ENCODE peak calls at places on chromosomes 7 and 10, in nine cellular contexts. One of them, this sample, is unnamed. For H3K9me3, the result is how much of the 10 kb centered on the place peaks cover.

GRCh38 chr10:77090381-77091356 is 546.9 kb downstream of the KCNMA1 start:
- DNase-seq in tibial artery: no peak
- DNase-seq in cardiac muscle cell: no peak
- DNase-seq in left lung: no peak
- DNase-seq in AG04450: no peak
- DNase-seq in HCT116: no peak
- DNase-seq in lower lobe of right lung: no peak
- DNase-seq in left ventricle myocardium inferior: no peak
- DNase-seq in fibroblast of lung: peak
- DNase-seq in this sample: no peak

GRCh38 chr7:7698930-7699329 is 19.5 kb downstream of the RPA3 start:
- DNase-seq in tibial artery: no peak
- DNase-seq in cardiac muscle cell: no peak
- DNase-seq in left lung: no peak
- DNase-seq in AG04450: no peak
- DNase-seq in HCT116: no peak
- DNase-seq in lower lobe of right lung: no peak
- DNase-seq in left ventricle myocardium inferior: peak
- DNase-seq in fibroblast of lung: no peak
- DNase-seq in this sample: no peak

GRCh38 chr10:6176691-6177231 is 26.0 kb upstream of the PFKFB3 start:
- DNase-seq in tibial artery: no peak
- DNase-seq in cardiac muscle cell: no peak
- DNase-seq in left lung: no peak
- DNase-seq in AG04450: no peak
- DNase-seq in HCT116: no peak
- DNase-seq in lower lobe of right lung: no peak
- DNase-seq in left ventricle myocardium inferior: no peak
- DNase-seq in fibroblast of lung: peak
- DNase-seq in this sample: no peak

GRCh38 chr10:29473411-29474100 is 161.2 kb downstream of the SVIL start:
- DNase-seq in tibial artery: no peak
- DNase-seq in cardiac muscle cell: no peak
- DNase-seq in left lung: no peak
- DNase-seq in AG04450: no peak
- DNase-seq in HCT116: no peak
- DNase-seq in lower lobe of right lung: no peak
- DNase-seq in left ventricle myocardium inferior: no peak
- DNase-seq in fibroblast of lung: peak
- DNase-seq in this sample: no peak

GRCh38 chr10:58531084-58531695 is 18.5 kb downstream of the BICC1 start:
- DNase-seq in tibial artery: peak
- DNase-seq in cardiac muscle cell: peak
- DNase-seq in left lung: no peak
- DNase-seq in AG04450: no peak
- DNase-seq in HCT116: peak
- DNase-seq in lower lobe of right lung: no peak
- DNase-seq in left ventricle myocardium inferior: no peak
- DNase-seq in fibroblast of lung: peak
- DNase-seq in this sample: no peak

GRCh38 chr7:39453743-39454355 is 112.4 kb upstream of the YAE1 start:
- DNase-seq in tibial artery: no peak
- DNase-seq in cardiac muscle cell: peak
- DNase-seq in left lung: no peak
- DNase-seq in AG04450: peak
- DNase-seq in HCT116: peak
- DNase-seq in lower lobe of right lung: no peak
- DNase-seq in left ventricle myocardium inferior: no peak
- DNase-seq in fibroblast of lung: peak
- DNase-seq in this sample: no peak

GRCh38 chr7:128031901-128032604 is 816 bp upstream of the LRRC4 start:
- DNase-seq in tibial artery: no peak
- DNase-seq in cardiac muscle cell: peak
- DNase-seq in left lung: peak
- DNase-seq in AG04450: peak
- DNase-seq in HCT116: no peak
- DNase-seq in lower lobe of right lung: peak
- DNase-seq in left ventricle myocardium inferior: peak
- DNase-seq in fibroblast of lung: peak
- DNase-seq in this sample: peak

GRCh38 chr7:149822353-149822943 is 15.7 kb upstream of the ZNF862 start:
- DNase-seq in tibial artery: no peak
- DNase-seq in cardiac muscle cell: no peak
- DNase-seq in left lung: no peak
- DNase-seq in AG04450: no peak
- DNase-seq in HCT116: no peak
- DNase-seq in lower lobe of right lung: peak
- DNase-seq in left ventricle myocardium inferior: peak
- DNase-seq in fibroblast of lung: no peak
- DNase-seq in this sample: peak

GRCh38 chr10:48199580-48200377 is 74.7 kb downstream of the FRMPD2 start:
- DNase-seq in tibial artery: no peak
- DNase-seq in cardiac muscle cell: no peak
- DNase-seq in left lung: no peak
- DNase-seq in AG04450: no peak
- DNase-seq in HCT116: no peak
- DNase-seq in lower lobe of right lung: no peak
- DNase-seq in left ventricle myocardium inferior: no peak
- DNase-seq in fibroblast of lung: peak
- DNase-seq in this sample: no peak

GRCh38 chr7:79398145-79398749 is 55.2 kb downstream of the MAGI2 start:
- DNase-seq in tibial artery: no peak
- DNase-seq in cardiac muscle cell: no peak
- DNase-seq in left lung: no peak
- DNase-seq in AG04450: no peak
- DNase-seq in HCT116: no peak
- DNase-seq in lower lobe of right lung: no peak
- DNase-seq in left ventricle myocardium inferior: no peak
- DNase-seq in fibroblast of lung: no peak
- DNase-seq in this sample: no peak

GRCh38 chr10:123743441-123744225 is 77.5 kb downstream of the GPR26 start:
- DNase-seq in tibial artery: no peak
- DNase-seq in cardiac muscle cell: no peak
- DNase-seq in left lung: no peak
- DNase-seq in AG04450: no peak
- DNase-seq in HCT116: no peak
- DNase-seq in lower lobe of right lung: no peak
- DNase-seq in left ventricle myocardium inferior: no peak
- DNase-seq in fibroblast of lung: no peak
- DNase-seq in this sample: no peak

GRCh38 chr10:73743905-73744689 is at the start of gene SEC24C:
- DNase-seq in tibial artery: peak
- DNase-seq in cardiac muscle cell: peak
- DNase-seq in left lung: peak
- DNase-seq in AG04450: peak
- DNase-seq in HCT116: peak
- DNase-seq in lower lobe of right lung: peak
- DNase-seq in left ventricle myocardium inferior: peak
- DNase-seq in fibroblast of lung: peak
- DNase-seq in this sample: peak

GRCh38 chr10:84563868-84564267 is 235.5 kb downstream of the CCSER2 start:
- DNase-seq in tibial artery: no peak
- DNase-seq in cardiac muscle cell: no peak
- DNase-seq in left lung: no peak
- DNase-seq in AG04450: no peak
- DNase-seq in HCT116: no peak
- DNase-seq in lower lobe of right lung: no peak
- DNase-seq in left ventricle myocardium inferior: no peak
- DNase-seq in fibroblast of lung: no peak
- DNase-seq in this sample: no peak

GRCh38 chr7:14960686-14961085 is 58.1 kb upstream of the DGKB start:
- DNase-seq in tibial artery: no peak
- DNase-seq in cardiac muscle cell: no peak
- DNase-seq in left lung: no peak
- DNase-seq in AG04450: no peak
- DNase-seq in HCT116: no peak
- DNase-seq in lower lobe of right lung: no peak
- DNase-seq in left ventricle myocardium inferior: no peak
- DNase-seq in fibroblast of lung: no peak
- DNase-seq in this sample: no peak

GRCh38 chr7:151705744-151706567 is 171.0 kb downstream of the PRKAG2 start:
- DNase-seq in tibial artery: no peak
- DNase-seq in cardiac muscle cell: peak
- DNase-seq in left lung: no peak
- DNase-seq in AG04450: no peak
- DNase-seq in HCT116: peak
- DNase-seq in lower lobe of right lung: peak
- DNase-seq in left ventricle myocardium inferior: peak
- DNase-seq in fibroblast of lung: peak
- DNase-seq in this sample: no peak

GRCh38 chr7:154647625-154648024 is 355.3 kb downstream of the PAXIP1 start:
- DNase-seq in tibial artery: no peak
- DNase-seq in cardiac muscle cell: no peak
- DNase-seq in left lung: no peak
- DNase-seq in AG04450: no peak
- DNase-seq in HCT116: no peak
- DNase-seq in lower lobe of right lung: no peak
- DNase-seq in left ventricle myocardium inferior: no peak
- DNase-seq in fibroblast of lung: no peak
- DNase-seq in this sample: no peak

GRCh38 chr10:100696477-100696901 is 48.9 kb upstream of the PAX2 start:
- DNase-seq in tibial artery: no peak
- DNase-seq in cardiac muscle cell: no peak
- DNase-seq in left lung: no peak
- DNase-seq in AG04450: no peak
- DNase-seq in HCT116: no peak
- DNase-seq in lower lobe of right lung: no peak
- DNase-seq in left ventricle myocardium inferior: no peak
- DNase-seq in fibroblast of lung: no peak
- DNase-seq in this sample: no peak
- H3K27ac ChIP-seq in tibial artery: no peak
- H3K27ac ChIP-seq in cardiac muscle cell: no peak
- H3K27ac ChIP-seq in left lung: no peak
- H3K27ac ChIP-seq in AG04450: no peak
- H3K27ac ChIP-seq in HCT116: no peak
- H3K27ac ChIP-seq in lower lobe of right lung: no peak
- H3K27ac ChIP-seq in left ventricle myocardium inferior: no peak
- H3K27ac ChIP-seq in fibroblast of lung: no peak
- H3K27ac ChIP-seq in this sample: no peak

DNA sequence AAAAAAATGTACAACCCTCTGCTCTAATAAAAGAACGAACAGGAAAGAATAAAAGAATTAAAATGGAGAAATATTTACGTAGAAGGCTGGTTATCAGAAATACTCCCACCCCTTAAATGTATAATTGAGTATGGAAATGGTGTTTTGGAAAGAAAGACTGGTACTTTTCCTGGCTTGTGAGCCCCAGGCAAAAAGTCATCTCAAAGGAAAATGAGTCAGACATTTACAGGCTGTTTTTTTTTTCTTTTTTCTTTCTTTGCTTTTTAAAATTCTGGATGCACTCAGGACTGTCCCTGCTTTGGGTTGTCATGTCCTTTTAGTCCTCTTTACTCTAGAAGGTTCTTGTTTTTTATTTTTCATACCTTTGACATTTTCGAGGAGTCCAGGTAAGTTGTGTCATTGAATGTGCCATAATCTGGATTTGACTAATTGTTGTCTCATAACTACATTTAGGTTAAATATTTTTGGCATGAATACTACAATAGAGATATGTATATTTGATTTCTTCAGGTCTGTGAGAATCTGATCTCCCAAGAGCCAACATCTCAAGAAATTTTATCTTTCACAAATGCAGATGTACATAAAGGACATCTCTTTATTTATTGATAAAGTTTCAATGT is 313.0 kb upstream of the GLI3 start:
- DNase-seq in tibial artery: no peak
- DNase-seq in cardiac muscle cell: no peak
- DNase-seq in left lung: no peak
- DNase-seq in AG04450: no peak
- DNase-seq in HCT116: no peak
- DNase-seq in lower lobe of right lung: no peak
- DNase-seq in left ventricle myocardium inferior: no peak
- DNase-seq in fibroblast of lung: no peak
- DNase-seq in this sample: no peak
- H3K9me3 ChIP-seq in tibial artery: under half
- H3K9me3 ChIP-seq in cardiac muscle cell: under half
- H3K9me3 ChIP-seq in left lung: under half
- H3K9me3 ChIP-seq in AG04450: under half
- H3K9me3 ChIP-seq in HCT116: under half
- H3K9me3 ChIP-seq in lower lobe of right lung: under half
- H3K9me3 ChIP-seq in left ventricle myocardium inferior: under half
- H3K9me3 ChIP-seq in fibroblast of lung: under half
- H3K9me3 ChIP-seq in this sample: under half

DNA sequence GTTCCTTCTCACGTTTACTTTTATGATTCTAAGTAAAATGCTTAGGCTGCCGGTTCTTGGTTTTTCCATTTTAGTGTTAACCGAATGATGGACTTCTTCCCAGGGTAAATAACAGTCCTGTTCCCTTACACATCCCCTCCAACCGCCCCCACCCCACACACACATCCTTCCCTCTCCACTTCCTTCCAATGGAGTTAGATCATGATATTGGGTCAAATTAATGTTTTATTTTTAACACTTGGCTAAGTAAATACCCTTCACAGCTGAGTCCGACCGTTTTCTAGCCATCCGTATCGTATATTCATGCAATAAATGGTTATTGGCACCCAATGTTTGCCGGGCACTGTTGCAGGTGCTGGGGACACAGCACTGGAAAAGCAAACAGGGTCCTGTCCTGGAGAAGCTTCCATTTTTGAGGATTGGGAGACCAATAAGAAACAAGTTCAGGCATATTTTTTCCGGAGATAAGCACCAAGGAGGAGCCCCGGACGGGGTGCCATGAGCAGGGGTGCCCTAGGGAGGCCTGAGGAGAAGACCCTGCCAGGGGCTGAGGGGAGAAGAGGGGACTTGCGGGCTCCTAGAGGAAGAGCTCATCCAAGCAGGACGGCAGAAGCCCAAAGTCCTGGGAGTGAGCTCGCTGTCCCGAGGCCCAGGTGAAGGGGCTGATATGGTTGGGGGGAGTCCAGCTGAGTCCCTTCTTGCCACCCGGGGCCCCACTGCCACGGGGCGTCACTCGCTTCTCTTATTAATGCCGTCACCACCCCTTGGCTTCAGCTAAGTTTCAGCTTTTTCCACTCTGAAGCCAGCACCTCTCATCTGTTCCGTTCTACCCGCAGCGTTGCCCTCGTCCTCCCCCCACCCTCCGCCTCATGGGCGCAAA is 126.0 kb upstream of the RET start:
- DNase-seq in tibial artery: peak
- DNase-seq in cardiac muscle cell: no peak
- DNase-seq in left lung: no peak
- DNase-seq in AG04450: no peak
- DNase-seq in HCT116: no peak
- DNase-seq in lower lobe of right lung: peak
- DNase-seq in left ventricle myocardium inferior: no peak
- DNase-seq in fibroblast of lung: no peak
- DNase-seq in this sample: peak
- H3K27ac ChIP-seq in tibial artery: no peak
- H3K27ac ChIP-seq in cardiac muscle cell: no peak
- H3K27ac ChIP-seq in left lung: no peak
- H3K27ac ChIP-seq in AG04450: no peak
- H3K27ac ChIP-seq in HCT116: no peak
- H3K27ac ChIP-seq in lower lobe of right lung: no peak
- H3K27ac ChIP-seq in left ventricle myocardium inferior: peak
- H3K27ac ChIP-seq in fibroblast of lung: no peak
- H3K27ac ChIP-seq in this sample: no peak

DNA sequence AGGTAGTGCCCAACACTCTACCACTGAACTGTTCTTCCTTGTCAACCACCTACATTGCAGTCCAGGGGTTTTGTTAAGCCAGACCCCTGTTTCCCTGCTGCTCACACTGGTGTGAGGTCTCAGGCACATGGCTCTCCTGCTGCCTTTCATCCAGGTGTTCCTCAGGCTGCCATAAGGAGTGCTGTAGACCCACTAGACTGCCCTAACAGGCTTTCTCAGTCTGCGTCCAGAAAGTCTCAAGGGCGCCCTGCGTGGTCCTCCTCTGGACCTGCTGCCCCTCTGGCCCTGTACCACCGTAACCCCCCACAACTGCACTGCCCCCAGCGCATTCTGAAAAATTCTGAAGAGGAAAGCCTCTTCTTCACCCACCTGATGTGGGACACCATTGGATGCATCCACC is 225.7 kb upstream of the ANKRD30A start:
- DNase-seq in tibial artery: no peak
- DNase-seq in cardiac muscle cell: no peak
- DNase-seq in left lung: no peak
- DNase-seq in AG04450: no peak
- DNase-seq in HCT116: no peak
- DNase-seq in lower lobe of right lung: no peak
- DNase-seq in left ventricle myocardium inferior: no peak
- DNase-seq in fibroblast of lung: no peak
- DNase-seq in this sample: no peak
- H3K9me3 ChIP-seq in tibial artery: under half
- H3K9me3 ChIP-seq in cardiac muscle cell: under half
- H3K9me3 ChIP-seq in left lung: under half
- H3K9me3 ChIP-seq in AG04450: under half
- H3K9me3 ChIP-seq in HCT116: under half
- H3K9me3 ChIP-seq in lower lobe of right lung: under half
- H3K9me3 ChIP-seq in left ventricle myocardium inferior: under half
- H3K9me3 ChIP-seq in fibroblast of lung: under half
- H3K9me3 ChIP-seq in this sample: under half

This sample was measured in Peyer's patch.